ENCODE peak calls at places on chromosome 18, in seven cellular contexts. Y is SJCRH30, W is uterus, C is aorta, U is right cardiac atrium, A is fibroblast of lung, S is cardiac muscle cell. L is an unnamed sample. For H3K4me1, the result is how much of the 10 kb centered on the place peaks cover.

GRCh38 chr18:8754995-8755955 is 49.9 kb downstream of the MTCL1 start:
- DNase-seq in Y (no peak), W (no peak), C (no peak), U (no peak), A (peak), S (no peak), L (peak)

GRCh38 chr18:58851874-58852273 is 12.8 kb upstream of the ZNF532 start:
- DNase-seq in Y (peak), W (no peak), C (no peak), U (no peak), A (no peak), S (no peak), L (no peak)

GRCh38 chr18:50986360-50987087 is 18.7 kb downstream of the ELAC1 start:
- DNase-seq in Y (no peak), W (no peak), C (no peak), U (no peak), A (no peak), S (no peak), L (no peak)

GRCh38 chr18:60965856-60966255 is 367.4 kb upstream of the CDH20 start:
- DNase-seq in Y (no peak), W (no peak), C (no peak), U (no peak), A (no peak), S (no peak), L (no peak)

GRCh38 chr18:39389800-39390379 is 1824.3 kb upstream of the CELF4 start:
- DNase-seq in Y (peak), W (no peak), C (no peak), U (no peak), A (peak), S (peak), L (no peak)

GRCh38 chr18:54717673-54718435 is 110.4 kb upstream of the RAB27B start:
- DNase-seq in Y (no peak), W (no peak), C (no peak), U (no peak), A (no peak), S (peak), L (peak)

GRCh38 chr18:8471373-8471772 is 137.9 kb upstream of the RAB12 start:
- DNase-seq in Y (peak), W (no peak), C (no peak), U (no peak), A (no peak), S (no peak), L (no peak)

GRCh38 chr18:73646772-73647171 is 500.9 kb downstream of the FBXO15 start:
- DNase-seq in Y (no peak), W (no peak), C (no peak), U (no peak), A (peak), S (no peak), L (no peak)

GRCh38 chr18:39296293-39296888 is 1730.8 kb upstream of the CELF4 start:
- DNase-seq in Y (no peak), W (no peak), C (no peak), U (no peak), A (no peak), S (no peak), L (no peak)

GRCh38 chr18:51614033-51614432 is 416.6 kb upstream of the MEX3C start:
- DNase-seq in Y (no peak), W (no peak), C (no peak), U (no peak), A (peak), S (peak), L (no peak)

GRCh38 chr18:55400590-55401274 is 187.3 kb downstream of the TCF4 start:
- DNase-seq in Y (no peak), W (no peak), C (no peak), U (no peak), A (peak), S (no peak), L (no peak)

GRCh38 chr18:39946623-39947061 is 2008.4 kb upstream of the PIK3C3 start:
- DNase-seq in Y (no peak), W (no peak), C (no peak), U (no peak), A (peak), S (no peak), L (no peak)

GRCh38 chr18:62044490-62045000 is 142.3 kb downstream of the PIGN start:
- DNase-seq in Y (no peak), W (no peak), C (no peak), U (no peak), A (peak), S (no peak), L (no peak)

GRCh38 chr18:5214583-5215351 is 17.7 kb upstream of the AKAIN1 start:
- DNase-seq in Y (no peak), W (no peak), C (no peak), U (no peak), A (no peak), S (no peak), L (no peak)

GRCh38 chr18:76521367-76521766 is 26.3 kb upstream of the ZNF516 start:
- DNase-seq in Y (no peak), W (no peak), C (no peak), U (no peak), A (no peak), S (peak), L (no peak)

GRCh38 chr18:34787931-34788532 is 77.9 kb downstream of the DTNA start:
- DNase-seq in Y (no peak), W (no peak), C (no peak), U (no peak), A (peak), S (peak), L (no peak)

GRCh38 chr18:23194150-23194968 is 59.1 kb downstream of the CABLES1 start:
- DNase-seq in Y (no peak), W (no peak), C (no peak), U (no peak), A (peak), S (no peak), L (no peak)

GRCh38 chr18:79796531-79797390 is 977 bp upstream of the KCNG2 start:
- DNase-seq in Y (no peak), W (no peak), C (peak), U (no peak), A (peak), S (no peak), L (no peak)

GRCh38 chr18:50627594-50628542 is 68.0 kb downstream of the MAPK4 start:
- DNase-seq in Y (no peak), W (no peak), C (no peak), U (peak), A (no peak), S (no peak), L (no peak)

GRCh38 chr18:34493566-34494358 is 216.3 kb upstream of the DTNA start:
- DNase-seq in Y (peak), W (no peak), C (peak), U (peak), A (no peak), S (peak), L (no peak)

GRCh38 chr18:56984731-56985130 is 162.2 kb upstream of the BOD1L2 start:
- DNase-seq in Y (no peak), W (no peak), C (no peak), U (no peak), A (no peak), S (no peak), L (no peak)

GRCh38 chr18:23226930-23227728 is 91.8 kb downstream of the CABLES1 start:
- DNase-seq in Y (no peak), W (peak), C (peak), U (peak), A (peak), S (no peak), L (no peak)

GRCh38 chr18:55221577-55221976 is 262.3 kb upstream of the CCDC68 start:
- DNase-seq in Y (no peak), W (no peak), C (no peak), U (no peak), A (no peak), S (no peak), L (no peak)

GRCh38 chr18:76730901-76731300 is 91.5 kb upstream of the ZNF236 start:
- DNase-seq in Y (no peak), W (no peak), C (no peak), U (no peak), A (no peak), S (no peak), L (no peak)

GRCh38 chr18:59048378-59048777 is 91.3 kb upstream of the SEC11C start:
- DNase-seq in Y (no peak), W (no peak), C (no peak), U (no peak), A (no peak), S (no peak), L (no peak)

GRCh38 chr18:75247041-75247551 is 36.5 kb downstream of the TSHZ1 start:
- DNase-seq in Y (no peak), W (no peak), C (no peak), U (no peak), A (peak), S (no peak), L (no peak)

GRCh38 chr18:49839012-49839411 is 25.7 kb upstream of the ACAA2 start:
- DNase-seq in Y (no peak), W (no peak), C (no peak), U (no peak), A (no peak), S (no peak), L (no peak)

GRCh38 chr18:3596324-3597158 is 146.6 kb downstream of the TGIF1 start:
- DNase-seq in Y (peak), W (peak), C (no peak), U (peak), A (peak), S (peak), L (peak)

GRCh38 chr18:80175451-80176235 is 66.6 kb downstream of the ADNP2 start:
- DNase-seq in Y (no peak), W (no peak), C (peak), U (no peak), A (no peak), S (no peak), L (peak)

GRCh38 chr18:79026491-79026890 is 42.7 kb upstream of the ATP9B start:
- DNase-seq in Y (no peak), W (no peak), C (no peak), U (no peak), A (no peak), S (no peak), L (no peak)

GRCh38 chr18:56000041-56000440 is 412.0 kb upstream of the TCF4 start:
- DNase-seq in Y (no peak), W (no peak), C (no peak), U (no peak), A (no peak), S (no peak), L (no peak)

GRCh38 chr18:34647251-34647650 is 62.8 kb upstream of the DTNA start:
- DNase-seq in Y (no peak), W (no peak), C (no peak), U (no peak), A (no peak), S (no peak), L (no peak)

GRCh38 chr18:42047721-42048120 is 92.7 kb downstream of the PIK3C3 start:
- DNase-seq in Y (no peak), W (no peak), C (no peak), U (no peak), A (peak), S (no peak), L (no peak)

GRCh38 chr18:14189858-14190257 is 57.6 kb upstream of the ZNF519 start:
- DNase-seq in Y (no peak), W (no peak), C (no peak), U (no peak), A (peak), S (no peak), L (no peak)

GRCh38 chr18:48203961-48204666 is 205.1 kb downstream of the ZBTB7C start:
- DNase-seq in Y (no peak), W (no peak), C (no peak), U (no peak), A (no peak), S (no peak), L (no peak)

GRCh38 chr18:57372444-57372843 is 20.1 kb downstream of the ST8SIA3 start:
- DNase-seq in Y (no peak), W (no peak), C (no peak), U (no peak), A (no peak), S (no peak), L (no peak)

GRCh38 chr18:35201502-35201901 is 39.3 kb upstream of the ZNF397 start:
- DNase-seq in Y (no peak), W (no peak), C (no peak), U (no peak), A (no peak), S (no peak), L (no peak)

GRCh38 chr18:78721281-78721949 is 258.2 kb upstream of the SALL3 start:
- DNase-seq in Y (no peak), W (no peak), C (peak), U (no peak), A (no peak), S (no peak), L (no peak)

DNA sequence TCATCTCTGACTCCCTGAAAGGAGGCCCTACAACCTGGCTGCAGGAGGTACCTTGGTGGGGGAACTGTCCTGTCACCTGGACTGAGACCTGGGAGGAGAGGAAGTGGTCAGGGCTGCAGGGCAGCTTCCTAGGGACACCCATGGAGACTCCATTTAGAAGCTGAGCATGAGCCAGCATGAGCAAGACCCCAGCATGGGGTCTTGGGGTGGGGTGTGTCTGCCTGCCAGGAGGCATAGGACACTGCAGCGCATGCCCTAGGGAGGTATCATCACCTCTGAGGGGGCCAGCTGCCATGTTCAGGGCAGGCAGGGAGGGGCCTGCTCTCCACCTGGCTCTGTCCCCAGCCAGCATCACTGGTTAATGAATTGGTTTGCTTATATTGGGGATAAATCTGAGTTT is 249.7 kb downstream of the CELF4 start:
- DNase-seq in Y (no peak), W (no peak), C (no peak), U (no peak), A (no peak), S (no peak), L (no peak)
- H3K27ac ChIP-seq in Y (no peak), W (no peak), C (no peak), U (no peak), A (no peak), S (no peak), L (no peak)

GRCh38 chr18:10142496-10143160 is 228.8 kb downstream of the VAPA start:
- DNase-seq in Y (no peak), W (no peak), C (no peak), U (peak), A (peak), S (no peak), L (no peak)
- H3K4me3 ChIP-seq in Y (no peak), W (no peak), C (no peak), U (no peak), A (no peak), S (no peak), L (no peak)

GRCh38 chr18:44805176-44805575 is 124.5 kb downstream of the SETBP1 start:
- DNase-seq in Y (no peak), W (no peak), C (no peak), U (no peak), A (no peak), S (no peak), L (no peak)
- H3K4me1 ChIP-seq in Y (under half), W (under half), C (under half), U (under half), A (under half), S (under half), L (under half)

GRCh38 chr18:69759046-69759445 is 188.6 kb downstream of the CD226 start:
- DNase-seq in Y (no peak), W (no peak), C (no peak), U (no peak), A (no peak), S (no peak), L (no peak)
- H3K27ac ChIP-seq in Y (no peak), W (no peak), C (no peak), U (no peak), A (no peak), S (no peak), L (no peak)

DNA sequence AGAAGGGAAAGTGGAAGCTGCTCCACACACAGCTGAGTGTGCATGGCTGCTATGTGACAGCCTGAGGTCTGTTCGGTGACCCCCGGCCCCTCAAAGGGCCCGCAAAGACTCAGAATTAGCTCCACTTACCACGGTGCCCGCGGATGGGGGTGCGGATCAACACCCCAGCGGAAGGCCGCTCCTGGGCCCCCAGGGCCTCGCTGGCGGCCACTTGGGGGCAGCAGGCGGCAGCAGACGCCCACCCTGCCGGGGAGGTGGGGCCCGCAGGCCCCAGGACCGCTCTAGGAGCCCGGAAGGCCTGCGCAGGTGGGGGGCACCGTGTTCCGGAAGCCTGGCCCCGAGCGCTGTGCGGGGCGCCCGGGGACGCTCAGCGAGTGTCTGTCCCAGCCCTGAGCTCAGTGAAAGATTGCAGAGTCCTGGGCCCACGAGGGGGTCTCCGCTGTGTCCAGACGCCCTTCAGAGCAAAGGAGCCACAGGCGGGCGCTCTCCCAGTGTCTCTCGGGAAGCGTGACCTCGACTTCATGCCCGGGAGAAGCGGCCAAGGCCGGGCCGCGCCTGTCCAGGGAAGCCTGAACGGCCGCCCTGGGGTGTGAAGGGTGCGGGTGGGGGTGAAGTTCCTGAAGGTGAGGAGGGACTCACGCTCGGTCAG is 118.6 kb downstream of the VAPA start:
- DNase-seq in Y (no peak), W (peak), C (peak), U (no peak), A (no peak), S (peak), L (no peak)
- H3K4me3 ChIP-seq in Y (no peak), W (no peak), C (no peak), U (no peak), A (no peak), S (no peak), L (no peak)

DNA sequence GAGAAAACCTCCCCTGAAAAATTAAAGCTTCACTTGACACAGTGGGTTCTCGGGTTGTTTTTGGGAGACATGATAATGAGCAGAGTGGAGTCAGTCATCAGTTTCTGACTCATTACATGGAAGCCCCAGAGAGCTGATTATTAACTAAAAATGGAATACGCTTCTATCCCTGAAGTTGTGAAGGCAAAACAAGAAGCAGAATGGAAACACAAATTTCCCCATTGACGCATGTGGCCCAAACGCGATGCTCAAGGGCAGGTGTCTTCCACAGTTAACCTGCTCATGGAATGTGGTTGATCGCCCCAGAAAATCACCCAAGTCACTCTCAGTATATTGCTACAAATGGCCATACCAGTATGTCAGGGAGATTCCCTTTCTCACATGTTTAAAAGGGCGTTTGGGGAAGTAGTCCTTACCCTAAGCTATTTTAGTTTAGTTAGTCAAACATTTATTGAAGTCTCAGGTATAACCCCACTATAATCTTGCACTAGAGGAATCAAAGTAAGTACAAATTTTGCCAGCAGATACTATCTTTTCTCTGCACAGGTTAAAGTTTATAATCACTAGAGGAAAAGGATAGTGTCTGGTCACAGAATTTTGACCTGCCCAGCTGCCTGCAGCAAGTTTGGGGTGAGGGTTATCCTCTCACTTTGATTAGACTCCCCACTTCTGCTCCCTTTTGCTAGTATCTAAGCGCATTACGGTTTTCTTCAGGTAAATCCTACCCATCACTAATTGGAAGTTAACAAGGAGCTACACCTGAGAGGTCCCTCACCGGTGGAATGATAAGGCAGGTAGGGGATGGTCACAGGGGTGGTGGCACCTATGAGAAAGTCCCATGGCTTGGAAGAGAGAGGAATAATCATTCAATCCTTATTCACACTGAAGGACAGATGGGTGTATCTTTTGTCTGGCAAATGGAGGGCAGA is 7.8 kb downstream of the BCL2 start:
- DNase-seq in Y (no peak), W (no peak), C (no peak), U (no peak), A (no peak), S (no peak), L (no peak)
- H3K4me1 ChIP-seq in Y (under half), W (under half), C (under half), U (under half), A (under half), S (under half), L (under half)

GRCh38 chr18:7116001-7116831 is 1.4 kb downstream of the LAMA1 start:
- DNase-seq in Y (peak), W (no peak), C (no peak), U (no peak), A (peak), S (peak), L (no peak)

GRCh38 chr18:7122376-7122775 is 4.8 kb upstream of the LAMA1 start:
- DNase-seq in Y (no peak), W (no peak), C (no peak), U (no peak), A (no peak), S (no peak), L (no peak)

GRCh38 chr18:7116832-7117389 is 686 bp downstream of the LAMA1 start:
- DNase-seq in Y (peak), W (no peak), C (peak), U (no peak), A (no peak), S (peak), L (no peak)

GRCh38 chr18:7117390-7118355 is at the start of gene LAMA1:
- DNase-seq in Y (peak), W (no peak), C (peak), U (peak), A (no peak), S (peak), L (no peak)
- H3K27ac ChIP-seq in Y (no peak), W (no peak), C (no peak), U (no peak), A (no peak), S (no peak), L (no peak)

GRCh38 chr18:10304853-10305252 is 149.6 kb upstream of the APCDD1 start:
- DNase-seq in Y (no peak), W (no peak), C (no peak), U (peak), A (peak), S (no peak), L (no peak)
- H3K4me3 ChIP-seq in Y (no peak), W (no peak), C (no peak), U (no peak), A (no peak), S (no peak), L (no peak)

DNA sequence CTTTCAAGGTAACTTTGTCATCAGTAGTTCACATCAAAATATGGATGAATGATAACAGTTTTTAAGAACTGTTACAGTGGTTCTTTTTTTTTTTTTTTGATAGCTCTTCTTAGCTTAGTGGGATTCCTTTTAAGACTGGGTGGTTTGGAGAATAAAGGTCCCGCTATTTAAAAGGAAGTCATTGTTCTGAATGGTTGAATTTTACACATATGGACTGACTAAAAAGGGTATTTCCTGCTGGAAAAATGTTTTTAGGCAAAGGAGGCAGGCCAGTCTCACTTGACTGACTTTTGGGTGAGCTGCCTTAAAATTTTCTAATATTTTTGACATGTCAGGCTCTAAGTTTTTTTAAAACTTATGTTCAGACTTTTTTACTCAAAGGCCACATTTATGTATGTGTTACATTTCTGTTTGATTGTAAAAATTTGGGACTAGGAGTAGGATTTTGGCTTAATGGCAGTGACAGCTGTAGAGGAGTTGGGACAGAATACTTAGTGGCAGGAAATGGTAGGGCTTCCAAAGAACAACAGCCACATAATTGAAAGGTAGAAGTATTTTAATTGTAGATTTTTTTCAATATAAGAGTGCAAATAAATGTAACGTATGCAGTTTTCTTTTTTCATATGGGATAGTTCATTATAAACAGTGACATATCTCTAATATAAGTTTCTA is 13.7 kb downstream of the VAPA start:
- DNase-seq in Y (peak), W (no peak), C (no peak), U (no peak), A (no peak), S (no peak), L (no peak)
- H3K4me1 ChIP-seq in Y (under half), W (under half), C (under half), U (under half), A (under half), S (under half), L (under half)